ENCODE peak calls at places on chromosomes 6 and 20, in four cellular contexts. H is AG10803, Y is psoas muscle, T is memory B cell. L is an unnamed sample.

GRCh38 chr6:14986370-14986769 is 259.5 kb upstream of the JARID2 start:
- DNase-seq in H (no peak), T (no peak), Y (no peak), L (no peak)

GRCh38 chr20:43804781-43805180 is 78.0 kb upstream of the GTSF1L start:
- DNase-seq in T (no peak), H (no peak), Y (no peak), L (no peak)

GRCh38 chr20:8116067-8116811 is 15.8 kb upstream of the PLCB1 start:
- DNase-seq in Y (no peak), T (no peak), H (peak; percentile 70), L (no peak)

GRCh38 chr6:34793877-34794276 is 2.0 kb downstream of the BLTP3A start:
- DNase-seq in H (no peak), Y (no peak), T (no peak), L (no peak)

GRCh38 chr20:44601801-44602204 is 19.4 kb downstream of the PKIG start:
- DNase-seq in Y (peak; percentile 76), T (no peak), H (peak; percentile 86), L (no peak)

GRCh38 chr20:56417911-56418310 is 5.9 kb downstream of the CASS4 start:
- DNase-seq in Y (no peak), H (peak; percentile 29), T (no peak), L (no peak)

GRCh38 chr20:64223526-64224067 is 32.0 kb upstream of the PCMTD2 start:
- DNase-seq in Y (no peak), H (peak; percentile 8), T (no peak), L (no peak)

GRCh38 chr20:59015812-59016711 is 3.2 kb upstream of the TUBB1 start:
- DNase-seq in H (no peak), Y (no peak), T (no peak), L (no peak)

GRCh38 chr6:139230421-139230840 is 61.4 kb downstream of the TXLNB start:
- DNase-seq in H (peak; percentile 54), Y (no peak), T (no peak), L (no peak)

GRCh38 chr6:82396964-82397761 is 33.5 kb downstream of the TPBG start:
- DNase-seq in H (peak; percentile 91), Y (no peak), T (no peak), L (no peak)